ENCODE peak calls at places on chromosomes 7 and 10, in nine cellular contexts. K is CD8-positive, alpha-beta T cell; Z is aorta; S is anterior cingulate cortex; U is GM23338; V is stimulated activated CD8-positive, alpha-beta memory T cell treated with anti-CD3 and anti-CD28 coated beads, Interleukin-7, amount 100 ng/mL, for 1 hour; M is NCI-H526 treated with DMSO at 0.1 percent for 48 hours; E is NCI-H1092 treated with DMSO at 0.1 percent for 48 hours; A is iris pigment epithelial cell. J is an unnamed sample.

GRCh38 chr7:40810274-40810673 is 675.5 kb downstream of the SUGCT start:
- DNase-seq in K (no peak), Z (no peak), S (no peak), U (no peak), V (no peak), M (no peak), E (no peak), A (no peak), J (peak)

GRCh38 chr10:82969405-82969804 is 1094.4 kb downstream of the NRG3 start:
- DNase-seq in K (no peak), Z (no peak), S (no peak), U (peak), V (no peak), M (no peak), E (no peak), A (no peak), J (peak)

GRCh38 chr7:105249216-105249615 is 139.5 kb downstream of the SRPK2 start:
- DNase-seq in K (no peak), Z (no peak), S (no peak), U (no peak), V (no peak), M (no peak), E (no peak), A (peak), J (peak)

GRCh38 chr10:3537518-3537917 is 247.5 kb downstream of the KLF6 start:
- DNase-seq in K (no peak), Z (no peak), S (no peak), U (no peak), V (no peak), M (no peak), E (peak), A (no peak), J (no peak)

GRCh38 chr10:117684673-117685211 is 142.2 kb downstream of the EMX2 start:
- DNase-seq in K (no peak), Z (peak), S (no peak), U (peak), V (no peak), M (no peak), E (no peak), A (no peak), J (no peak)

GRCh38 chr10:88129013-88129412 is 265.6 kb downstream of the PTEN start:
- DNase-seq in K (no peak), Z (no peak), S (no peak), U (no peak), V (no peak), M (no peak), E (no peak), A (peak), J (no peak)

GRCh38 chr7:70178787-70179186 is 580.5 kb downstream of the AUTS2 start:
- DNase-seq in K (no peak), Z (peak), S (no peak), U (no peak), V (no peak), M (no peak), E (no peak), A (peak), J (no peak)

GRCh38 chr10:47095848-47096612 is 184.8 kb downstream of the PTPN20 start:
- DNase-seq in K (no peak), Z (no peak), S (no peak), U (no peak), V (no peak), M (no peak), E (no peak), A (no peak), J (no peak)

GRCh38 chr7:22452142-22452763 is 47.7 kb downstream of the STEAP1B start:
- DNase-seq in K (peak), Z (no peak), S (peak), U (peak), V (no peak), M (no peak), E (no peak), A (peak), J (peak)

J was measured in EH.